ENCODE peak calls at places on chromosome 4, in eight cellular contexts. E is H7; N is HS-5; V is AG09309; Y is activated CD4-positive, alpha-beta T cell treated with anti-CD3 and anti-CD28 coated beads, Interleukin-2, amount 50 U/mL, for 1 hour; X is H9; P is AG04450; C is fibroblast of lung. Q is an unnamed sample.

GRCh38 chr4:170399894-170400293 is 310.1 kb upstream of the AADAT start:
- DNase-seq in E (no peak), N (no peak), V (no peak), Y (no peak), X (no peak), P (no peak), C (no peak), Q (no peak)

GRCh38 chr4:155906554-155907247 is 3.2 kb downstream of the TDO2 start:
- DNase-seq in E (no peak), N (peak; percentile 84), V (peak; percentile 97), Y (no peak), X (no peak), P (peak; percentile 94), C (peak; percentile 100), Q (peak; percentile 76)

GRCh38 chr4:8851321-8852117 is 20.1 kb downstream of the HMX1 start:
- DNase-seq in E (no peak), N (no peak), V (no peak), Y (no peak), X (no peak), P (no peak), C (no peak), Q (no peak)

GRCh38 chr4:176548571-176548970 is 228.8 kb downstream of the SPCS3 start:
- DNase-seq in E (no peak), N (peak; percentile 47), V (peak; percentile 13), Y (no peak), X (no peak), P (no peak), C (peak; percentile 56), Q (no peak)

GRCh38 chr4:89114100-89114499 is 2.8 kb downstream of the TIGD2 start:
- DNase-seq in E (no peak), N (no peak), V (no peak), Y (no peak), X (no peak), P (no peak), C (no peak), Q (no peak)

GRCh38 chr4:8473920-8474590 is 33.5 kb downstream of the TRMT44 start:
- DNase-seq in E (peak; percentile 58), N (no peak), V (no peak), Y (no peak), X (no peak), P (no peak), C (no peak), Q (no peak)

GRCh38 chr4:107138433-107138832 is 102.3 kb upstream of the DKK2 start:
- DNase-seq in E (no peak), N (no peak), V (no peak), Y (no peak), X (no peak), P (no peak), C (no peak), Q (no peak)

GRCh38 chr4:153618831-153619230 is 65.2 kb upstream of the TLR2 start:
- DNase-seq in E (no peak), N (no peak), V (no peak), Y (no peak), X (no peak), P (no peak), C (no peak), Q (no peak)

GRCh38 chr4:53659112-53659511 is 67.8 kb upstream of the LNX1 start:
- DNase-seq in E (no peak), N (no peak), V (no peak), Y (no peak), X (no peak), P (no peak), C (no peak), Q (no peak)

GRCh38 chr4:176671532-176671931 is 121.2 kb downstream of the VEGFC start:
- DNase-seq in E (no peak), N (no peak), V (no peak), Y (no peak), X (no peak), P (no peak), C (peak; percentile 78), Q (no peak)

Q was measured in NCI-H2171.